ENCODE peak calls at places on chromosomes 7 and 10, in seven cellular contexts. One of them, this sample, is unnamed.

GRCh38 chr7:105611856-105612775 is 30.8 kb upstream of the EFCAB10 start:
- DNase-seq in mesenchymal stem cell: peak; percentile 7
- DNase-seq in H1: no peak
- DNase-seq in trophoblast cell: no peak
- DNase-seq in H9: no peak
- DNase-seq in mesendoderm: no peak
- DNase-seq in IMR-90: peak; percentile 27
- DNase-seq in this sample: no peak

GRCh38 chr10:12934777-12935176 is 66.7 kb downstream of the CCDC3 start:
- DNase-seq in trophoblast cell: peak; percentile 19
- DNase-seq in mesenchymal stem cell: peak; percentile 82
- DNase-seq in H1: no peak
- DNase-seq in IMR-90: peak; percentile 46
- DNase-seq in mesendoderm: no peak
- DNase-seq in H9: no peak
- DNase-seq in this sample: no peak

GRCh38 chr7:44980393-44981034 is 1.7 kb upstream of the MYO1G start:
- DNase-seq in IMR-90: peak; percentile 83
- DNase-seq in H9: no peak
- DNase-seq in mesendoderm: no peak
- DNase-seq in mesenchymal stem cell: peak; percentile 47
- DNase-seq in H1: peak; percentile 42
- DNase-seq in trophoblast cell: peak; percentile 55
- DNase-seq in this sample: no peak

GRCh38 chr10:102604379-102604960 is 39.8 kb upstream of the TRIM8 start:
- DNase-seq in H9: no peak
- DNase-seq in mesenchymal stem cell: peak; percentile 95
- DNase-seq in H1: no peak
- DNase-seq in mesendoderm: peak; percentile 86
- DNase-seq in IMR-90: peak; percentile 92
- DNase-seq in trophoblast cell: no peak
- DNase-seq in this sample: no peak

GRCh38 chr10:15879663-15880062 is 19.4 kb upstream of the MINDY3 start:
- DNase-seq in mesendoderm: peak; percentile 51
- DNase-seq in trophoblast cell: no peak
- DNase-seq in H9: no peak
- DNase-seq in IMR-90: no peak
- DNase-seq in H1: no peak
- DNase-seq in mesenchymal stem cell: no peak
- DNase-seq in this sample: no peak

GRCh38 chr7:50564630-50565558 is at the start of gene DDC:
- DNase-seq in mesendoderm: no peak
- DNase-seq in H1: no peak
- DNase-seq in mesenchymal stem cell: no peak
- DNase-seq in H9: no peak
- DNase-seq in trophoblast cell: no peak
- DNase-seq in IMR-90: no peak
- DNase-seq in this sample: no peak

GRCh38 chr7:151549083-151549482 is 29.4 kb upstream of the RHEB start:
- DNase-seq in mesendoderm: no peak
- DNase-seq in H1: no peak
- DNase-seq in H9: no peak
- DNase-seq in IMR-90: no peak
- DNase-seq in trophoblast cell: no peak
- DNase-seq in mesenchymal stem cell: no peak
- DNase-seq in this sample: no peak

GRCh38 chr7:118467381-118467780 is 242.9 kb downstream of the ANKRD7 start:
- DNase-seq in IMR-90: no peak
- DNase-seq in trophoblast cell: no peak
- DNase-seq in H1: no peak
- DNase-seq in mesendoderm: no peak
- DNase-seq in mesenchymal stem cell: no peak
- DNase-seq in H9: no peak
- DNase-seq in this sample: no peak

GRCh38 chr7:11706666-11707605 is 125.1 kb downstream of the THSD7A start:
- DNase-seq in mesendoderm: no peak
- DNase-seq in H1: no peak
- DNase-seq in IMR-90: no peak
- DNase-seq in mesenchymal stem cell: no peak
- DNase-seq in trophoblast cell: no peak
- DNase-seq in H9: no peak
- DNase-seq in this sample: no peak

GRCh38 chr7:55024776-55025175 is 6.0 kb downstream of the EGFR start:
- DNase-seq in H1: no peak
- DNase-seq in H9: no peak
- DNase-seq in IMR-90: peak; percentile 65
- DNase-seq in mesenchymal stem cell: peak; percentile 59
- DNase-seq in mesendoderm: no peak
- DNase-seq in trophoblast cell: no peak
- DNase-seq in this sample: no peak

GRCh38 chr7:867001-867405 is 9.4 kb upstream of the GET4 start:
- DNase-seq in IMR-90: peak; percentile 97
- DNase-seq in mesendoderm: no peak
- DNase-seq in H9: no peak
- DNase-seq in trophoblast cell: no peak
- DNase-seq in H1: no peak
- DNase-seq in mesenchymal stem cell: no peak
- DNase-seq in this sample: no peak

GRCh38 chr7:1936531-1937251 is 266.6 kb downstream of the ELFN1 start:
- DNase-seq in mesenchymal stem cell: no peak
- DNase-seq in IMR-90: no peak
- DNase-seq in H9: no peak
- DNase-seq in H1: no peak
- DNase-seq in mesendoderm: no peak
- DNase-seq in trophoblast cell: no peak
- DNase-seq in this sample: no peak

GRCh38 chr10:24444337-24444736 is 235.4 kb downstream of the KIAA1217 start:
- DNase-seq in H1: no peak
- DNase-seq in IMR-90: peak; percentile 96
- DNase-seq in mesendoderm: no peak
- DNase-seq in mesenchymal stem cell: peak; percentile 95
- DNase-seq in trophoblast cell: no peak
- DNase-seq in H9: no peak
- DNase-seq in this sample: no peak

GRCh38 chr10:94902570-94902969 is 35.9 kb upstream of the CYP2C9 start:
- DNase-seq in IMR-90: no peak
- DNase-seq in H9: no peak
- DNase-seq in mesenchymal stem cell: no peak
- DNase-seq in H1: no peak
- DNase-seq in mesendoderm: no peak
- DNase-seq in trophoblast cell: no peak
- DNase-seq in this sample: no peak

GRCh38 chr7:671415-672042 is 55.0 kb upstream of the DNAAF5 start:
- DNase-seq in mesendoderm: no peak
- DNase-seq in H9: no peak
- DNase-seq in H1: no peak
- DNase-seq in IMR-90: no peak
- DNase-seq in mesenchymal stem cell: no peak
- DNase-seq in trophoblast cell: no peak
- DNase-seq in this sample: no peak

GRCh38 chr10:45373783-45374450 is at the start of gene ALOX5:
- DNase-seq in mesenchymal stem cell: no peak
- DNase-seq in H1: peak; percentile 78
- DNase-seq in trophoblast cell: no peak
- DNase-seq in H9: peak; percentile 89
- DNase-seq in IMR-90: no peak
- DNase-seq in mesendoderm: peak; percentile 66
- DNase-seq in this sample: peak; percentile 32

GRCh38 chr7:1449501-1449900 is 9.8 kb downstream of the MICALL2 start:
- DNase-seq in H9: no peak
- DNase-seq in trophoblast cell: no peak
- DNase-seq in mesenchymal stem cell: no peak
- DNase-seq in mesendoderm: no peak
- DNase-seq in H1: no peak
- DNase-seq in IMR-90: no peak
- DNase-seq in this sample: no peak

GRCh38 chr7:48180981-48181380 is 9.7 kb downstream of the ABCA13 start:
- DNase-seq in H1: no peak
- DNase-seq in mesenchymal stem cell: no peak
- DNase-seq in H9: no peak
- DNase-seq in trophoblast cell: no peak
- DNase-seq in mesendoderm: no peak
- DNase-seq in IMR-90: peak; percentile 63
- DNase-seq in this sample: no peak

GRCh38 chr10:122307669-122308486 is 36.8 kb downstream of the BTBD16 start:
- DNase-seq in trophoblast cell: peak; percentile 60
- DNase-seq in mesendoderm: peak; percentile 68
- DNase-seq in H9: no peak
- DNase-seq in mesenchymal stem cell: peak; percentile 95
- DNase-seq in IMR-90: peak; percentile 91
- DNase-seq in H1: no peak
- DNase-seq in this sample: no peak

GRCh38 chr7:11592699-11593098 is 239.3 kb downstream of the THSD7A start:
- DNase-seq in H9: no peak
- DNase-seq in H1: no peak
- DNase-seq in IMR-90: no peak
- DNase-seq in mesenchymal stem cell: peak; percentile 4
- DNase-seq in mesendoderm: no peak
- DNase-seq in trophoblast cell: no peak
- DNase-seq in this sample: no peak

GRCh38 chr10:95872158-95872711 is 35.5 kb upstream of the CC2D2B start:
- DNase-seq in trophoblast cell: no peak
- DNase-seq in H9: no peak
- DNase-seq in mesendoderm: no peak
- DNase-seq in mesenchymal stem cell: no peak
- DNase-seq in H1: no peak
- DNase-seq in IMR-90: no peak
- DNase-seq in this sample: no peak

GRCh38 chr10:84205049-84205852 is 10.9 kb downstream of the CDHR1 start:
- DNase-seq in mesenchymal stem cell: peak; percentile 44
- DNase-seq in H1: peak; percentile 89
- DNase-seq in IMR-90: peak; percentile 18
- DNase-seq in mesendoderm: peak; percentile 70
- DNase-seq in trophoblast cell: peak; percentile 34
- DNase-seq in H9: peak; percentile 69
- DNase-seq in this sample: peak; percentile 50

GRCh38 chr7:133481676-133482075 is 228.8 kb downstream of the EXOC4 start:
- DNase-seq in IMR-90: peak; percentile 83
- DNase-seq in H1: no peak
- DNase-seq in mesendoderm: peak; percentile 7
- DNase-seq in mesenchymal stem cell: peak; percentile 51
- DNase-seq in H9: no peak
- DNase-seq in trophoblast cell: no peak
- DNase-seq in this sample: no peak

GRCh38 chr10:122850705-122851640 is 5.3 kb upstream of the CUZD1 start:
- DNase-seq in mesendoderm: peak; percentile 40
- DNase-seq in mesenchymal stem cell: peak; percentile 54
- DNase-seq in H1: no peak
- DNase-seq in H9: no peak
- DNase-seq in trophoblast cell: no peak
- DNase-seq in IMR-90: peak; percentile 64
- DNase-seq in this sample: no peak

GRCh38 chr10:115355162-115355760 is 262.1 kb downstream of the ATRNL1 start:
- DNase-seq in H9: peak; percentile 64
- DNase-seq in IMR-90: peak; percentile 63
- DNase-seq in mesenchymal stem cell: peak; percentile 66
- DNase-seq in mesendoderm: peak; percentile 89
- DNase-seq in H1: peak; percentile 49
- DNase-seq in trophoblast cell: peak; percentile 25
- DNase-seq in this sample: peak; percentile 65

GRCh38 chr10:93154531-93154930 is 80.8 kb downstream of the CYP26A1 start:
- DNase-seq in mesenchymal stem cell: no peak
- DNase-seq in trophoblast cell: no peak
- DNase-seq in H9: no peak
- DNase-seq in H1: no peak
- DNase-seq in mesendoderm: no peak
- DNase-seq in IMR-90: no peak
- DNase-seq in this sample: no peak
- H2AK5ac ChIP-seq in mesenchymal stem cell: no peak overlapping the region
- H2AK5ac ChIP-seq in trophoblast cell: no peak overlapping the region
- H2AK5ac ChIP-seq in H9: no peak overlapping the region
- H2AK5ac ChIP-seq in H1: no peak overlapping the region
- H2AK5ac ChIP-seq in mesendoderm: no peak overlapping the region
- H2AK5ac ChIP-seq in IMR-90: no peak overlapping the region
- H2AK5ac ChIP-seq in this sample: no peak overlapping the region

GRCh38 chr10:75397571-75397921 is 4.0 kb downstream of the ZNF503 start:
- DNase-seq in mesendoderm: peak; percentile 26
- DNase-seq in trophoblast cell: no peak
- DNase-seq in H9: no peak
- DNase-seq in mesenchymal stem cell: peak; percentile 57
- DNase-seq in H1: no peak
- DNase-seq in IMR-90: no peak
- DNase-seq in this sample: peak; percentile 20
- H3K27ac ChIP-seq in mesendoderm: no peak overlapping the region
- H3K27ac ChIP-seq in trophoblast cell: no peak overlapping the region
- H3K27ac ChIP-seq in H9: no peak overlapping the region
- H3K27ac ChIP-seq in mesenchymal stem cell: no peak overlapping the region
- H3K27ac ChIP-seq in H1: no peak overlapping the region
- H3K27ac ChIP-seq in IMR-90: peak overlapping the region; percentile 98
- H3K27ac ChIP-seq in this sample: no peak overlapping the region

DNA sequence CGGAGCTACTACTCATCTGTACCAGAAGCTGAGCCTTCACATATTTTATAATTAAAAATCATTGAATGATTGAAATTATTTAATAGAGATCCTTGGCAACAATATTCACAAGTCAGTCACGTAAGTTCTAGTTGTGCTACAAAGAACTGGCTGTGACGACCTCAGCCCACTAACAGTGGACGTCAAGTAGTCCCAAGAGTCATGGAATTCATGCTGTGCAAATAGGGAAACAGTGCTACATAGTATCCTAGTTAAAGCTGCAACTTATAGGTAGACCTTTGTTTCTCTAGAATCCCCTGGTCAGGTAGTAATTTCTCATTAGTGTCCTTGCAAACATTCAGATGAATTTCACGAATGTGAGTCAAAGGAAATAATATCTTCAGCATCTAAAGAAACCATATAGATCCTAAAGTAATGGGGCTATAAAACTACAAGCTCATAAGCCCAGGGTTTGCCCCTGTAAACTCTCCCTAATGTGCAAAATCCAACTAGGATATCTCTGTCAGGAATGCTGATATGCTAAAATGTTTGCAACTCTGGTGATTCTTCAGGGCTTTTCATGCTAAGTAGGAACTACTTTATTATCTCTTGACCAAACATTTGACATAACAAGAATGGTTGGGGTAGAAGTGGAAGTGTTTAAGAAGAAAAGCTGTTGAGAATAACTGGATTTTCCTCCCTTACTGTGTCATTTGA is 31.2 kb downstream of the CFAP69 start:
- DNase-seq in IMR-90: no peak
- DNase-seq in mesenchymal stem cell: no peak
- DNase-seq in trophoblast cell: no peak
- DNase-seq in H1: no peak
- DNase-seq in H9: no peak
- DNase-seq in mesendoderm: no peak
- DNase-seq in this sample: no peak
- H2AK5ac ChIP-seq in IMR-90: no peak overlapping the region
- H2AK5ac ChIP-seq in mesenchymal stem cell: no peak overlapping the region
- H2AK5ac ChIP-seq in trophoblast cell: no peak overlapping the region
- H2AK5ac ChIP-seq in H1: no peak overlapping the region
- H2AK5ac ChIP-seq in H9: no peak overlapping the region
- H2AK5ac ChIP-seq in mesendoderm: no peak overlapping the region
- H2AK5ac ChIP-seq in this sample: no peak overlapping the region

DNA sequence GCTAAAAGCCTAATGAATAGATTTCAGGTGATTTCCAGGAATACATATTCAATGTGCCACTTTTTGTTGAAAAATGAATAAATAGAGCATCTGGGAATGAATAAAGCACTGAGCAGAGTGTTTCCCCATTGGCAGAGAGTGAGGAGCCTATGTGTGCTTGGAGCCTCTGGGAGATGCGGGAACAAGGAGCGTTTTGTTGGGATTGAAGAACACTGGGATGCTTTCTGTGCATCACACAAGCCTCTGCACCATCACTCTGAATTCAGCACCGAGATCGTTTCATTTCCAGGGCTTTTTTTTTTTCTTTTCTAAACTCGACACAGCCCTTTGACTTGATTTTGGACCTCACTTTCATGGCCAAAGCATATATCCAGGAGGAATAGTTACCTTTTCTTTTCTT is 111.4 kb downstream of the BAMBI start:
- DNase-seq in trophoblast cell: no peak
- DNase-seq in mesenchymal stem cell: no peak
- DNase-seq in H1: no peak
- DNase-seq in H9: no peak
- DNase-seq in IMR-90: no peak
- DNase-seq in mesendoderm: no peak
- DNase-seq in this sample: no peak
- H3K27ac ChIP-seq in trophoblast cell: no peak overlapping the region
- H3K27ac ChIP-seq in mesenchymal stem cell: no peak overlapping the region
- H3K27ac ChIP-seq in H1: no peak overlapping the region
- H3K27ac ChIP-seq in H9: no peak overlapping the region
- H3K27ac ChIP-seq in IMR-90: no peak overlapping the region
- H3K27ac ChIP-seq in mesendoderm: no peak overlapping the region
- H3K27ac ChIP-seq in this sample: no peak overlapping the region

This sample was measured in neuronal stem cell.